ENCODE peak calls at places on chromosomes 4 and X, in six cellular contexts. E, M, O, B, C and A are unnamed samples.

GRCh38 chrX:150625107-150625506 is 56.7 kb downstream of the MTM1 start:
- DNase-seq in E (no peak), M (no peak), O (no peak), B (no peak), C (no peak), A (no peak)

GRCh38 chr4:142440093-142440492 is 406.0 kb downstream of the INPP4B start:
- DNase-seq in E (no peak), M (no peak), O (peak), B (no peak), C (no peak), A (no peak)

GRCh38 chr4:7754565-7755262 is 184.9 kb downstream of the AFAP1 start:
- DNase-seq in E (peak), M (no peak), O (no peak), B (no peak), C (no peak), A (no peak)

GRCh38 chrX:23944234-23944633 is 36.4 kb downstream of the CXorf58 start:
- DNase-seq in E (no peak), M (no peak), O (no peak), B (no peak), C (no peak), A (no peak)

GRCh38 chr4:4778491-4779003 is 80.9 kb upstream of the MSX1 start:
- DNase-seq in E (no peak), M (no peak), O (no peak), B (no peak), C (no peak), A (no peak)

GRCh38 chr4:8537041-8537461 is 43.1 kb upstream of the GPR78 start:
- DNase-seq in E (no peak), M (peak), O (peak), B (peak), C (peak), A (peak)

GRCh38 chr4:179719766-179720470 is 2277.7 kb upstream of the AGA start:
- DNase-seq in E (no peak), M (no peak), O (no peak), B (peak), C (no peak), A (no peak)

GRCh38 chr4:138204507-138204906 is 37.6 kb downstream of the SLC7A11 start:
- DNase-seq in E (no peak), M (no peak), O (no peak), B (no peak), C (no peak), A (no peak)

GRCh38 chr4:132527817-132528216 is 621.3 kb upstream of the PCDH10 start:
- DNase-seq in E (no peak), M (no peak), O (no peak), B (no peak), C (no peak), A (no peak)

GRCh38 chrX:9352683-9353430 is 112.0 kb upstream of the TBL1X start:
- DNase-seq in E (peak), M (peak), O (peak), B (peak), C (no peak), A (peak)
- H3K4me3 ChIP-seq in E (no peak), M (no peak), O (no peak), B (peak), C (no peak), A (no peak)

GRCh38 chr4:182141623-182142022 is 101.6 kb upstream of the TENM3 start:
- DNase-seq in E (no peak), M (no peak), O (no peak), B (no peak), C (no peak), A (no peak)

GRCh38 chr4:182143086-182143821 is 99.9 kb upstream of the TENM3 start:
- DNase-seq in E (no peak), M (no peak), O (peak), B (no peak), C (no peak), A (peak)

GRCh38 chr4:182143822-182144620 is 99.2 kb upstream of the TENM3 start:
- DNase-seq in E (no peak), M (no peak), O (peak), B (peak), C (no peak), A (peak)

GRCh38 chr4:182141046-182141445 is 102.2 kb upstream of the TENM3 start:
- DNase-seq in E (no peak), M (no peak), O (peak), B (no peak), C (no peak), A (no peak)

GRCh38 chr4:182142146-182143085 is 100.8 kb upstream of the TENM3 start:
- DNase-seq in E (no peak), M (no peak), O (peak), B (no peak), C (no peak), A (peak)
- TF ChIP-seq CTCF in E (no peak), M (no peak), O (peak), B (no peak), C (no peak), A (peak)

GRCh38 chr4:190020790-190021717 is 6.0 kb downstream of the FRG2 start:
- DNase-seq in E (peak), M (peak), O (peak), B (no peak), C (no peak), A (peak)
- H3K4me3 ChIP-seq in E (peak), M (no peak), O (no peak), B (no peak), C (peak), A (peak)

DNA sequence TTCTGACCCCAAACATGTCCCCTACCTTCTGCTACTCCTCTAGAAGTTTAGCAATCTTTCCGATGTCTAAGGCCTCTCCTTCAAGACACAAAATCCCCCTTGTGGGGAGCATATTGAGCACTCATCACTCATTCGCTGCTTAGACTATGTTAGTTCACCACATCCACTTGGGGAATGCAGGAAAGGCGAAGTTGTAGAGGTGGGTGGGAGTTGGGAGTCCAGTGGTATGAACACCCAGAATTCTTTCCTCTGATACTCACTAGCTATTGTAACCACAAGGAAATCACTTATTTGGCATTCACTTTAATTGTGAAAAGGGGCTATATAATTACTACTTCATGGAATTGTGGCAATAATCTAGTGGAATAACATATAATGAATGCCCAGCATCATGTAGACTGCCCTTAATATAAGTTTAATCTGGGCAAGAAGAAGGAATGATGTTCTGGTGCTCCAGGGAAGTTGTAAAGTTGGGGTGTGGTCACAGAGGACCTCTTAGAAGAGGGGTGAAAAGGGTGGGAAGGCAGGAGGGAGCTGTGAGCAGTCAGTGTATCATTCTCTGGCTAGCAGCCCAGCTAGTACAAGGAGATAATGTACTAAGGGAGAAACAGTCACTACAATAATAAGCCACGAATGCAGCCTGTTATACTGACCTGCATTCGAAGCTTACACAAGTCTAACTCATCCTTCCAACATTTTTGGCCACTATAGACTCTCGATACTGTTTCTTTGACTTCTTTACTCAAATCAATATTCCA is 468.2 kb upstream of the DIPK2B start:
- DNase-seq in E (no peak), M (no peak), O (peak), B (no peak), C (no peak), A (peak)
- TF ChIP-seq CTCF in E (no peak), M (no peak), O (no peak), B (no peak), C (no peak), A (no peak)